ENCODE peak calls at places on chromosome 10, in eight cellular contexts. One of them, this sample, is unnamed.

GRCh38 chr10:98748298-98748697 is 301.6 kb upstream of the HPS1 start:
- DNase-seq in C1 segment of cervical spinal cord: no peak
- DNase-seq in activated naive CD4-positive, alpha-beta T cell: no peak
- DNase-seq in HL-60: peak; percentile 22
- DNase-seq in GDM1: peak; percentile 42
- DNase-seq in HTR-8/SVneo: peak; percentile 1
- DNase-seq in T-helper 1 cell: no peak
- DNase-seq in NCI-H446 treated with DMSO at 0.1 percent for 48 hours: no peak
- DNase-seq in this sample: peak; percentile 38

GRCh38 chr10:31928531-31929259 is at the start of gene ARHGAP12:
- DNase-seq in C1 segment of cervical spinal cord: peak; percentile 83
- DNase-seq in activated naive CD4-positive, alpha-beta T cell: peak; percentile 68
- DNase-seq in HL-60: peak; percentile 80
- DNase-seq in GDM1: peak; percentile 81
- DNase-seq in HTR-8/SVneo: peak; percentile 81
- DNase-seq in T-helper 1 cell: peak; percentile 70
- DNase-seq in NCI-H446 treated with DMSO at 0.1 percent for 48 hours: peak; percentile 35
- DNase-seq in this sample: peak; percentile 77

GRCh38 chr10:15518256-15518655 is 147.2 kb upstream of the FAM171A1 start:
- DNase-seq in C1 segment of cervical spinal cord: no peak
- DNase-seq in activated naive CD4-positive, alpha-beta T cell: no peak
- DNase-seq in HL-60: no peak
- DNase-seq in GDM1: no peak
- DNase-seq in HTR-8/SVneo: peak; percentile 18
- DNase-seq in T-helper 1 cell: no peak
- DNase-seq in NCI-H446 treated with DMSO at 0.1 percent for 48 hours: no peak
- DNase-seq in this sample: no peak

GRCh38 chr10:75202321-75203096 is 8.1 kb upstream of the VDAC2 start:
- DNase-seq in C1 segment of cervical spinal cord: no peak
- DNase-seq in activated naive CD4-positive, alpha-beta T cell: no peak
- DNase-seq in HL-60: no peak
- DNase-seq in GDM1: no peak
- DNase-seq in HTR-8/SVneo: no peak
- DNase-seq in T-helper 1 cell: no peak
- DNase-seq in NCI-H446 treated with DMSO at 0.1 percent for 48 hours: no peak
- DNase-seq in this sample: peak; percentile 70

GRCh38 chr10:42753507-42754154 is 29.0 kb upstream of the BMS1 start:
- DNase-seq in C1 segment of cervical spinal cord: no peak
- DNase-seq in activated naive CD4-positive, alpha-beta T cell: no peak
- DNase-seq in HL-60: peak; percentile 5
- DNase-seq in GDM1: no peak
- DNase-seq in HTR-8/SVneo: no peak
- DNase-seq in T-helper 1 cell: no peak
- DNase-seq in NCI-H446 treated with DMSO at 0.1 percent for 48 hours: no peak
- DNase-seq in this sample: no peak

GRCh38 chr10:124007773-124008145 is 85.6 kb downstream of the CHST15 start:
- DNase-seq in C1 segment of cervical spinal cord: no peak
- DNase-seq in activated naive CD4-positive, alpha-beta T cell: no peak
- DNase-seq in HL-60: no peak
- DNase-seq in GDM1: no peak
- DNase-seq in HTR-8/SVneo: no peak
- DNase-seq in T-helper 1 cell: no peak
- DNase-seq in NCI-H446 treated with DMSO at 0.1 percent for 48 hours: no peak
- DNase-seq in this sample: no peak

GRCh38 chr10:5546891-5547683 is 22.3 kb downstream of the CALML3 start:
- DNase-seq in C1 segment of cervical spinal cord: no peak
- DNase-seq in activated naive CD4-positive, alpha-beta T cell: no peak
- DNase-seq in HL-60: no peak
- DNase-seq in GDM1: no peak
- DNase-seq in HTR-8/SVneo: peak; percentile 46
- DNase-seq in T-helper 1 cell: no peak
- DNase-seq in NCI-H446 treated with DMSO at 0.1 percent for 48 hours: no peak
- DNase-seq in this sample: peak; percentile 67

GRCh38 chr10:57494481-57494880 is 773.2 kb downstream of the IPMK start:
- DNase-seq in C1 segment of cervical spinal cord: no peak
- DNase-seq in activated naive CD4-positive, alpha-beta T cell: no peak
- DNase-seq in HL-60: no peak
- DNase-seq in GDM1: no peak
- DNase-seq in HTR-8/SVneo: no peak
- DNase-seq in T-helper 1 cell: no peak
- DNase-seq in NCI-H446 treated with DMSO at 0.1 percent for 48 hours: no peak
- DNase-seq in this sample: no peak

GRCh38 chr10:42941245-42941644 is 135.6 kb upstream of the RET start:
- DNase-seq in C1 segment of cervical spinal cord: no peak
- DNase-seq in activated naive CD4-positive, alpha-beta T cell: no peak
- DNase-seq in HL-60: no peak
- DNase-seq in GDM1: no peak
- DNase-seq in HTR-8/SVneo: no peak
- DNase-seq in T-helper 1 cell: no peak
- DNase-seq in NCI-H446 treated with DMSO at 0.1 percent for 48 hours: no peak
- DNase-seq in this sample: no peak

GRCh38 chr10:93417886-93418285 is 64.2 kb downstream of the MYOF start:
- DNase-seq in C1 segment of cervical spinal cord: no peak
- DNase-seq in activated naive CD4-positive, alpha-beta T cell: no peak
- DNase-seq in HL-60: no peak
- DNase-seq in GDM1: no peak
- DNase-seq in HTR-8/SVneo: no peak
- DNase-seq in T-helper 1 cell: no peak
- DNase-seq in NCI-H446 treated with DMSO at 0.1 percent for 48 hours: no peak
- DNase-seq in this sample: no peak

GRCh38 chr10:70920519-70920918 is 32.2 kb upstream of the PCBD1 start:
- DNase-seq in C1 segment of cervical spinal cord: no peak
- DNase-seq in activated naive CD4-positive, alpha-beta T cell: no peak
- DNase-seq in HL-60: no peak
- DNase-seq in GDM1: no peak
- DNase-seq in HTR-8/SVneo: no peak
- DNase-seq in T-helper 1 cell: no peak
- DNase-seq in NCI-H446 treated with DMSO at 0.1 percent for 48 hours: no peak
- DNase-seq in this sample: no peak

GRCh38 chr10:23035569-23035968 is 59.8 kb upstream of the MSRB2 start:
- DNase-seq in C1 segment of cervical spinal cord: no peak
- DNase-seq in activated naive CD4-positive, alpha-beta T cell: no peak
- DNase-seq in HL-60: no peak
- DNase-seq in GDM1: no peak
- DNase-seq in HTR-8/SVneo: no peak
- DNase-seq in T-helper 1 cell: no peak
- DNase-seq in NCI-H446 treated with DMSO at 0.1 percent for 48 hours: no peak
- DNase-seq in this sample: no peak

GRCh38 chr10:67144554-67144953 is 218.7 kb downstream of the LRRTM3 start:
- DNase-seq in C1 segment of cervical spinal cord: no peak
- DNase-seq in activated naive CD4-positive, alpha-beta T cell: no peak
- DNase-seq in HL-60: no peak
- DNase-seq in GDM1: no peak
- DNase-seq in HTR-8/SVneo: no peak
- DNase-seq in T-helper 1 cell: no peak
- DNase-seq in NCI-H446 treated with DMSO at 0.1 percent for 48 hours: no peak
- DNase-seq in this sample: no peak

GRCh38 chr10:30995081-30995480 is 36.6 kb downstream of the ZNF438 start:
- DNase-seq in C1 segment of cervical spinal cord: no peak
- DNase-seq in activated naive CD4-positive, alpha-beta T cell: no peak
- DNase-seq in HL-60: no peak
- DNase-seq in GDM1: no peak
- DNase-seq in HTR-8/SVneo: no peak
- DNase-seq in T-helper 1 cell: no peak
- DNase-seq in NCI-H446 treated with DMSO at 0.1 percent for 48 hours: no peak
- DNase-seq in this sample: no peak

GRCh38 chr10:4654496-4654895 is 171.5 kb upstream of the AKR1E2 start:
- DNase-seq in C1 segment of cervical spinal cord: no peak
- DNase-seq in activated naive CD4-positive, alpha-beta T cell: no peak
- DNase-seq in HL-60: no peak
- DNase-seq in GDM1: no peak
- DNase-seq in HTR-8/SVneo: no peak
- DNase-seq in T-helper 1 cell: no peak
- DNase-seq in NCI-H446 treated with DMSO at 0.1 percent for 48 hours: no peak
- DNase-seq in this sample: no peak

GRCh38 chr10:114916653-114917052 is 21.3 kb upstream of the TRUB1 start:
- DNase-seq in C1 segment of cervical spinal cord: no peak
- DNase-seq in activated naive CD4-positive, alpha-beta T cell: no peak
- DNase-seq in HL-60: no peak
- DNase-seq in GDM1: no peak
- DNase-seq in HTR-8/SVneo: no peak
- DNase-seq in T-helper 1 cell: no peak
- DNase-seq in NCI-H446 treated with DMSO at 0.1 percent for 48 hours: no peak
- DNase-seq in this sample: no peak

GRCh38 chr10:79344502-79345195 is 2.6 kb upstream of the PPIF start:
- DNase-seq in C1 segment of cervical spinal cord: no peak
- DNase-seq in activated naive CD4-positive, alpha-beta T cell: no peak
- DNase-seq in HL-60: no peak
- DNase-seq in GDM1: no peak
- DNase-seq in HTR-8/SVneo: no peak
- DNase-seq in T-helper 1 cell: no peak
- DNase-seq in NCI-H446 treated with DMSO at 0.1 percent for 48 hours: no peak
- DNase-seq in this sample: no peak

GRCh38 chr10:70512149-70512611 is 33.6 kb downstream of the PALD1 start:
- DNase-seq in C1 segment of cervical spinal cord: no peak
- DNase-seq in activated naive CD4-positive, alpha-beta T cell: no peak
- DNase-seq in HL-60: no peak
- DNase-seq in GDM1: no peak
- DNase-seq in HTR-8/SVneo: no peak
- DNase-seq in T-helper 1 cell: no peak
- DNase-seq in NCI-H446 treated with DMSO at 0.1 percent for 48 hours: no peak
- DNase-seq in this sample: peak; percentile 23

GRCh38 chr10:17003151-17003550 is 126.5 kb downstream of the CUBN start:
- DNase-seq in C1 segment of cervical spinal cord: no peak
- DNase-seq in activated naive CD4-positive, alpha-beta T cell: no peak
- DNase-seq in HL-60: no peak
- DNase-seq in GDM1: peak; percentile 37
- DNase-seq in HTR-8/SVneo: peak; percentile 59
- DNase-seq in T-helper 1 cell: peak; percentile 26
- DNase-seq in NCI-H446 treated with DMSO at 0.1 percent for 48 hours: no peak
- DNase-seq in this sample: peak; percentile 86

GRCh38 chr10:70499829-70500167 is 21.2 kb downstream of the PALD1 start:
- DNase-seq in C1 segment of cervical spinal cord: no peak
- DNase-seq in activated naive CD4-positive, alpha-beta T cell: no peak
- DNase-seq in HL-60: no peak
- DNase-seq in GDM1: no peak
- DNase-seq in HTR-8/SVneo: no peak
- DNase-seq in T-helper 1 cell: no peak
- DNase-seq in NCI-H446 treated with DMSO at 0.1 percent for 48 hours: no peak
- DNase-seq in this sample: no peak

GRCh38 chr10:98299341-98299740 is 31.3 kb upstream of the LOXL4 start:
- DNase-seq in C1 segment of cervical spinal cord: no peak
- DNase-seq in activated naive CD4-positive, alpha-beta T cell: no peak
- DNase-seq in HL-60: no peak
- DNase-seq in GDM1: no peak
- DNase-seq in HTR-8/SVneo: no peak
- DNase-seq in T-helper 1 cell: no peak
- DNase-seq in NCI-H446 treated with DMSO at 0.1 percent for 48 hours: no peak
- DNase-seq in this sample: peak; percentile 37

GRCh38 chr10:110636932-110637557 is 7.1 kb upstream of the RBM20 start:
- DNase-seq in C1 segment of cervical spinal cord: no peak
- DNase-seq in activated naive CD4-positive, alpha-beta T cell: no peak
- DNase-seq in HL-60: no peak
- DNase-seq in GDM1: no peak
- DNase-seq in HTR-8/SVneo: no peak
- DNase-seq in T-helper 1 cell: no peak
- DNase-seq in NCI-H446 treated with DMSO at 0.1 percent for 48 hours: no peak
- DNase-seq in this sample: no peak

GRCh38 chr10:123556049-123556448 is 110.1 kb upstream of the GPR26 start:
- DNase-seq in C1 segment of cervical spinal cord: no peak
- DNase-seq in activated naive CD4-positive, alpha-beta T cell: no peak
- DNase-seq in HL-60: no peak
- DNase-seq in GDM1: no peak
- DNase-seq in HTR-8/SVneo: no peak
- DNase-seq in T-helper 1 cell: no peak
- DNase-seq in NCI-H446 treated with DMSO at 0.1 percent for 48 hours: no peak
- DNase-seq in this sample: no peak

GRCh38 chr10:36119439-36119838 is 477.3 kb upstream of the FZD8 start:
- DNase-seq in C1 segment of cervical spinal cord: no peak
- DNase-seq in activated naive CD4-positive, alpha-beta T cell: no peak
- DNase-seq in HL-60: no peak
- DNase-seq in GDM1: no peak
- DNase-seq in HTR-8/SVneo: no peak
- DNase-seq in T-helper 1 cell: no peak
- DNase-seq in NCI-H446 treated with DMSO at 0.1 percent for 48 hours: peak; percentile 21
- DNase-seq in this sample: no peak

GRCh38 chr10:132169766-132170560 is 16.8 kb upstream of the DPYSL4 start:
- DNase-seq in C1 segment of cervical spinal cord: no peak
- DNase-seq in activated naive CD4-positive, alpha-beta T cell: no peak
- DNase-seq in HL-60: no peak
- DNase-seq in GDM1: no peak
- DNase-seq in HTR-8/SVneo: no peak
- DNase-seq in T-helper 1 cell: no peak
- DNase-seq in NCI-H446 treated with DMSO at 0.1 percent for 48 hours: no peak
- DNase-seq in this sample: no peak

This sample was measured in IMR-90.